ENCODE peak calls at places on chromosome 2, in seven cellular contexts. G is lung, H is ovary, S is adipocyte, X is astrocyte, R is Panc1, W is pancreas. V is an unnamed sample.
A peak's percentile ranks its signal among the peaks of the same experiment; 100 is the strongest.

GRCh38 chr2:240623531-240624010 is 1.7 kb upstream of the GPR35 start:
- DNase-seq in R (no peak), S (no peak), G (no peak), X (no peak), W (no peak), H (no peak), V (peak; percentile 0)

GRCh38 chr2:10190737-10191532 is 68.4 kb downstream of the RRM2 start:
- DNase-seq in S (no peak), H (no peak), R (no peak), W (no peak), G (no peak), X (no peak), V (no peak)

GRCh38 chr2:27494284-27494943 is 586 bp downstream of the FNDC4 start:
- DNase-seq in G (no peak), R (no peak), W (peak; percentile 53), H (peak; percentile 76), S (peak; percentile 48), X (peak; percentile 64), V (peak; percentile 12)

GRCh38 chr2:152298754-152299153 is 36.2 kb upstream of the FMNL2 start:
- DNase-seq in R (no peak), H (no peak), S (peak; percentile 6), W (no peak), X (peak; percentile 73), G (no peak), V (no peak)

GRCh38 chr2:53633441-53633840 is 134.2 kb upstream of the CHAC2 start:
- DNase-seq in W (no peak), G (no peak), R (no peak), X (peak; percentile 8), S (peak; percentile 56), H (no peak), V (no peak)

GRCh38 chr2:70440621-70441020 is 113.0 kb downstream of the TGFA start:
- DNase-seq in R (no peak), G (peak; percentile 26), S (no peak), H (no peak), W (no peak), X (no peak), V (no peak)

GRCh38 chr2:201913197-201913596 is 106.9 kb downstream of the CDK15 start:
- DNase-seq in R (no peak), H (no peak), G (no peak), S (no peak), W (no peak), X (no peak), V (no peak)

GRCh38 chr2:11907178-11907577 is 160.7 kb downstream of the LPIN1 start:
- DNase-seq in X (no peak), W (no peak), R (no peak), H (no peak), G (no peak), S (no peak), V (no peak)

GRCh38 chr2:236252521-236252920 is 11.7 kb downstream of the ASB18 start:
- DNase-seq in G (no peak), S (no peak), H (no peak), W (no peak), X (no peak), R (no peak), V (no peak)

GRCh38 chr2:159712194-159712928 is at the start of gene MARCHF7:
- DNase-seq in X (peak; percentile 86), G (peak; percentile 98), W (peak; percentile 98), H (peak; percentile 97), R (peak; percentile 77), S (peak; percentile 98), V (peak; percentile 97)

GRCh38 chr2:1088192-1088860 is 137.7 kb downstream of the SNTG2 start:
- DNase-seq in H (no peak), R (no peak), X (no peak), S (peak; percentile 58), W (no peak), G (no peak), V (no peak)

GRCh38 chr2:27708257-27708654 is 44.6 kb downstream of the SLC4A1AP start:
- DNase-seq in G (no peak), W (no peak), H (no peak), R (no peak), X (no peak), S (no peak), V (no peak)

GRCh38 chr2:234679766-234680687 is 183.1 kb upstream of the ARL4C start:
- DNase-seq in H (no peak), X (peak; percentile 100), S (peak; percentile 88), G (peak; percentile 52), W (no peak), R (peak; percentile 71), V (peak; percentile 21)

GRCh38 chr2:71860381-71860926 is 287.2 kb downstream of the CYP26B1 start:
- DNase-seq in W (no peak), H (no peak), X (no peak), R (no peak), S (no peak), G (no peak), V (no peak)

GRCh38 chr2:3827673-3828575 is 124.5 kb downstream of the DCDC2C start:
- DNase-seq in W (no peak), X (no peak), G (no peak), S (peak; percentile 16), R (peak; percentile 8), H (no peak), V (peak; percentile 27)

GRCh38 chr2:68452168-68452890 is 14.8 kb downstream of the FBXO48 start:
- DNase-seq in G (no peak), H (peak; percentile 35), S (no peak), R (no peak), X (no peak), W (no peak), V (peak; percentile 8)

GRCh38 chr2:239533917-239534316 is 133.1 kb upstream of the HDAC4 start:
- DNase-seq in H (peak; percentile 34), S (no peak), X (no peak), R (no peak), W (no peak), G (no peak), V (no peak)

GRCh38 chr2:185484601-185485000 is 254.0 kb upstream of the FSIP2 start:
- DNase-seq in H (no peak), R (no peak), W (no peak), G (no peak), S (no peak), X (no peak), V (no peak)
- H3K4me1 ChIP-seq in H (no peaks in the 10 kb centered on the region), R (no peaks in the 10 kb centered on the region), W (no peaks in the 10 kb centered on the region), G (no peaks in the 10 kb centered on the region), S (no peaks in the 10 kb centered on the region), X (no peaks in the 10 kb centered on the region), V (no peaks in the 10 kb centered on the region)

GRCh38 chr2:197514754-197515153 is 1.1 kb upstream of the MOB4 start:
- DNase-seq in G (no peak), W (no peak), H (no peak), S (peak; percentile 9), X (peak; percentile 3), R (no peak), V (no peak)

GRCh38 chr2:197517150-197517549 is 1.3 kb downstream of the MOB4 start:
- DNase-seq in R (no peak), W (no peak), S (peak; percentile 20), G (no peak), X (no peak), H (no peak), V (no peak)

GRCh38 chr2:197515277-197515797 is 529 bp upstream of the MOB4 start:
- DNase-seq in X (peak; percentile 10), G (no peak), R (no peak), S (peak; percentile 61), W (no peak), H (no peak), V (no peak)

GRCh38 chr2:197515798-197516761 is at the start of gene MOB4:
- DNase-seq in R (peak; percentile 47), W (peak; percentile 97), S (peak; percentile 98), G (peak; percentile 97), H (peak; percentile 96), X (peak; percentile 82), V (peak; percentile 95)
- H3K4me3 ChIP-seq in R (peak within 1 kb of the TSS; percentile 86), W (peak within 1 kb of the TSS; percentile 82), S (peak within 1 kb of the TSS; percentile 98), G (peak within 1 kb of the TSS; percentile 100), H (peak within 1 kb of the TSS; percentile 81), X (peak within 1 kb of the TSS; percentile 79), V (peak within 1 kb of the TSS; percentile 95)

GRCh38 chr2:62217421-62217820 is 21.5 kb downstream of the B3GNT2 start:
- DNase-seq in S (no peak), H (no peak), R (no peak), G (no peak), W (no peak), X (no peak), V (no peak)
- H3K4me1 ChIP-seq in S (peaks cover 39% of the 10 kb centered on the region), H (peaks cover 11% of the 10 kb centered on the region), R (peaks cover 4% of the 10 kb centered on the region), G (peaks cover 49% of the 10 kb centered on the region), W (peaks cover 44% of the 10 kb centered on the region), X (peaks cover 19% of the 10 kb centered on the region), V (peaks cover 18% of the 10 kb centered on the region)

GRCh38 chr2:19350678-19351401 is 7.6 kb downstream of the OSR1 start:
- DNase-seq in H (no peak), G (no peak), S (no peak), W (no peak), R (no peak), X (no peak), V (no peak)
- H3K4me3 ChIP-seq in H (no peak overlapping the region), G (no peak overlapping the region), S (no peak overlapping the region), W (peak overlapping the region; percentile 36), R (peak overlapping the region; percentile 27), X (peak overlapping the region; percentile 26), V (peak overlapping the region; percentile 29)

DNA sequence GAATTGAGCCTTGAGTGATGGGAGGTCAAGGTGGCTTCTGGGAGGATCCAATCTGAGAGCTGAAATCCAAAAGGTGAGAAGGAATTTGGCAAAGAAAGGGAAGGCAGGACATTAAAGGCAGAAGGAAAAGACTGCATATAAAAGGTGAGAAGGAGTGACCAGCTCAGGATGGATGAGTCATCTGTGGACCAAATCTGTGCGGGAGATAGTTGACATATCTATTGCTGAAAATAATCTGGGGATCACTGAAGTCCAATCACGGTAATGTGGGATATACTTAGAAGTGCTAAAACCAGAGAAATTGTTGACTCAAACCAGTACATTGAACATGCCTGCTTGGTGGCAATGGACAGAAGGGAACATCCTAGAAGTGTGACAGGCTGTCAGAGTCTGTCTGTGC is 8.0 kb upstream of the PTPN4 start:
- DNase-seq in G (no peak), X (no peak), H (no peak), S (no peak), W (no peak), R (no peak), V (no peak)
- H3K4me1 ChIP-seq in G (no peaks in the 10 kb centered on the region), X (peaks cover 24% of the 10 kb centered on the region), H (peaks cover 3% of the 10 kb centered on the region), S (peaks cover 56% of the 10 kb centered on the region), W (no peaks in the 10 kb centered on the region), R (no peaks in the 10 kb centered on the region), V (peaks cover 8% of the 10 kb centered on the region)

V was measured in thyroid gland.